ENCODE peak calls at places on chromosomes 4 and X, in five cellular contexts. One of them, this sample, is unnamed. For H3K4me1, the result is how much of the 10 kb centered on the place peaks cover.

GRCh38 chrX:53223955-53224859 is 800 bp downstream of the KDM5C start:
- DNase-seq in A549: peak
- DNase-seq in ovary: no peak
- DNase-seq in sigmoid colon: no peak
- DNase-seq in HCT116: peak
- DNase-seq in this sample: no peak

GRCh38 chrX:39873111-39873510 is 224.6 kb downstream of the BCOR start:
- DNase-seq in A549: no peak
- DNase-seq in ovary: no peak
- DNase-seq in sigmoid colon: no peak
- DNase-seq in HCT116: no peak
- DNase-seq in this sample: no peak

GRCh38 chr4:52106701-52107100 is 55.6 kb downstream of the SPATA18 start:
- DNase-seq in A549: no peak
- DNase-seq in ovary: no peak
- DNase-seq in sigmoid colon: no peak
- DNase-seq in HCT116: no peak
- DNase-seq in this sample: no peak

GRCh38 chr4:14865804-14866203 is 136.5 kb upstream of the CPEB2 start:
- DNase-seq in A549: no peak
- DNase-seq in ovary: no peak
- DNase-seq in sigmoid colon: no peak
- DNase-seq in HCT116: no peak
- DNase-seq in this sample: no peak

GRCh38 chr4:68062501-68062900 is 67.2 kb downstream of the TMPRSS11F start:
- DNase-seq in A549: no peak
- DNase-seq in ovary: no peak
- DNase-seq in sigmoid colon: no peak
- DNase-seq in HCT116: no peak
- DNase-seq in this sample: no peak

GRCh38 chr4:153822316-153822715 is 33.4 kb upstream of the SFRP2 start:
- DNase-seq in A549: no peak
- DNase-seq in ovary: no peak
- DNase-seq in sigmoid colon: no peak
- DNase-seq in HCT116: no peak
- DNase-seq in this sample: no peak

GRCh38 chr4:140237616-140238352 is 83.8 kb upstream of the MAML3 start:
- DNase-seq in A549: no peak
- DNase-seq in ovary: peak
- DNase-seq in sigmoid colon: peak
- DNase-seq in HCT116: no peak
- DNase-seq in this sample: peak

GRCh38 chrX:40205471-40205870 is 107.7 kb upstream of the BCOR start:
- DNase-seq in A549: no peak
- DNase-seq in ovary: no peak
- DNase-seq in sigmoid colon: no peak
- DNase-seq in HCT116: no peak
- DNase-seq in this sample: no peak

GRCh38 chr4:44056721-44057151 is 391.9 kb downstream of the KCTD8 start:
- DNase-seq in A549: no peak
- DNase-seq in ovary: no peak
- DNase-seq in sigmoid colon: no peak
- DNase-seq in HCT116: no peak
- DNase-seq in this sample: no peak

GRCh38 chr4:101973331-101973730 is 182.8 kb downstream of the BANK1 start:
- DNase-seq in A549: no peak
- DNase-seq in ovary: no peak
- DNase-seq in sigmoid colon: no peak
- DNase-seq in HCT116: no peak
- DNase-seq in this sample: no peak

GRCh38 chrX:17242470-17242869 is 132.5 kb upstream of the NHS start:
- DNase-seq in A549: peak
- DNase-seq in ovary: no peak
- DNase-seq in sigmoid colon: no peak
- DNase-seq in HCT116: peak
- DNase-seq in this sample: no peak

GRCh38 chrX:111110098-111110775 is 14.2 kb downstream of the PAK3 start:
- DNase-seq in A549: no peak
- DNase-seq in ovary: no peak
- DNase-seq in sigmoid colon: no peak
- DNase-seq in HCT116: no peak
- DNase-seq in this sample: no peak

GRCh38 chrX:44507292-44507691 is 35.4 kb downstream of the FUNDC1 start:
- DNase-seq in A549: no peak
- DNase-seq in ovary: no peak
- DNase-seq in sigmoid colon: no peak
- DNase-seq in HCT116: no peak
- DNase-seq in this sample: no peak

GRCh38 chr4:16914208-16914607 is 15.8 kb upstream of the LDB2 start:
- DNase-seq in A549: no peak
- DNase-seq in ovary: no peak
- DNase-seq in sigmoid colon: no peak
- DNase-seq in HCT116: no peak
- DNase-seq in this sample: no peak

GRCh38 chr4:186201535-186202230 is 10.3 kb downstream of the CYP4V2 start:
- DNase-seq in A549: peak
- DNase-seq in ovary: no peak
- DNase-seq in sigmoid colon: no peak
- DNase-seq in HCT116: peak
- DNase-seq in this sample: no peak

GRCh38 chrX:17846045-17846444 is 15.1 kb downstream of the RAI2 start:
- DNase-seq in A549: no peak
- DNase-seq in ovary: no peak
- DNase-seq in sigmoid colon: no peak
- DNase-seq in HCT116: no peak
- DNase-seq in this sample: no peak

GRCh38 chr4:78764498-78764961 is 11.6 kb upstream of the BMP2K start:
- DNase-seq in A549: no peak
- DNase-seq in ovary: no peak
- DNase-seq in sigmoid colon: no peak
- DNase-seq in HCT116: no peak
- DNase-seq in this sample: no peak

GRCh38 chr4:20445933-20446723 is 194.4 kb downstream of the SLIT2 start:
- DNase-seq in A549: no peak
- DNase-seq in ovary: no peak
- DNase-seq in sigmoid colon: no peak
- DNase-seq in HCT116: no peak
- DNase-seq in this sample: no peak
- H3K27ac ChIP-seq in A549: no peak
- H3K27ac ChIP-seq in ovary: no peak
- H3K27ac ChIP-seq in sigmoid colon: peak
- H3K27ac ChIP-seq in HCT116: no peak
- H3K27ac ChIP-seq in this sample: no peak

DNA sequence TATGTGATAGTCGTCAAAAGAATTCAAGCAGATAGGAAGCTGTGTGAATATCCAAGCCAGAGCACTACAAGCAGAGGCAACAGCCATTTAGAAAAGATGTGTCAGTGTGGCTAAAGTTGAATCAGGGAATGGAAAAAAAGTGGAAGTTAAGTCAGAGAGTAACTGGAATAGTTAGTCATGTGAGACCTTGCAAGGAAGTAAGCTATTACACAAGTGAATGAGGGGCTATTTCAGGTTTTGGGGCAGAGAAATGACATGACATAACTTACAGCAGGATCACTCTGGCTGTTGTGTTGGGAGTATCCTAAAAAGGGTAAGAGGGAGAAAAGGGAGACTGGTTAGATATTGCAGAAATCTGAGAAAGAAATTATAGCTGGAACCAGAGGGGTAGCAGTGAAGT is 236.6 kb upstream of the PCDH18 start:
- DNase-seq in A549: no peak
- DNase-seq in ovary: no peak
- DNase-seq in sigmoid colon: no peak
- DNase-seq in HCT116: no peak
- DNase-seq in this sample: no peak
- H3K4me1 ChIP-seq in A549: under half
- H3K4me1 ChIP-seq in ovary: under half
- H3K4me1 ChIP-seq in sigmoid colon: under half
- H3K4me1 ChIP-seq in HCT116: under half
- H3K4me1 ChIP-seq in this sample: under half

GRCh38 chrX:153724252-153725038 is at the start of the genes ABCD1 and BCAP31:
- DNase-seq in A549: peak
- DNase-seq in ovary: peak
- DNase-seq in sigmoid colon: peak
- DNase-seq in HCT116: peak
- DNase-seq in this sample: peak
- TF ChIP-seq POLR2A in A549: peak
- TF ChIP-seq POLR2A in ovary: peak
- TF ChIP-seq POLR2A in sigmoid colon: peak
- TF ChIP-seq POLR2A in HCT116: no peak
- TF ChIP-seq POLR2A in this sample: no peak

GRCh38 chrX:72693477-72693876 is 20.6 kb downstream of the PHKA1 start:
- DNase-seq in A549: no peak
- DNase-seq in ovary: no peak
- DNase-seq in sigmoid colon: no peak
- DNase-seq in HCT116: no peak
- DNase-seq in this sample: no peak
- H3K27ac ChIP-seq in A549: no peak
- H3K27ac ChIP-seq in ovary: no peak
- H3K27ac ChIP-seq in sigmoid colon: no peak
- H3K27ac ChIP-seq in HCT116: no peak
- H3K27ac ChIP-seq in this sample: no peak

GRCh38 chr4:147814334-147814733 is 82.4 kb downstream of the ARHGAP10 start:
- DNase-seq in A549: no peak
- DNase-seq in ovary: no peak
- DNase-seq in sigmoid colon: no peak
- DNase-seq in HCT116: no peak
- DNase-seq in this sample: no peak

GRCh38 chr4:147820975-147821374 is 89.1 kb downstream of the ARHGAP10 start:
- DNase-seq in A549: no peak
- DNase-seq in ovary: no peak
- DNase-seq in sigmoid colon: no peak
- DNase-seq in HCT116: no peak
- DNase-seq in this sample: no peak

GRCh38 chr4:147813107-147813773 is 81.4 kb downstream of the ARHGAP10 start:
- DNase-seq in A549: no peak
- DNase-seq in ovary: no peak
- DNase-seq in sigmoid colon: no peak
- DNase-seq in HCT116: no peak
- DNase-seq in this sample: no peak

GRCh38 chr4:147815741-147816140 is 83.9 kb downstream of the ARHGAP10 start:
- DNase-seq in A549: no peak
- DNase-seq in ovary: no peak
- DNase-seq in sigmoid colon: no peak
- DNase-seq in HCT116: no peak
- DNase-seq in this sample: no peak

DNA sequence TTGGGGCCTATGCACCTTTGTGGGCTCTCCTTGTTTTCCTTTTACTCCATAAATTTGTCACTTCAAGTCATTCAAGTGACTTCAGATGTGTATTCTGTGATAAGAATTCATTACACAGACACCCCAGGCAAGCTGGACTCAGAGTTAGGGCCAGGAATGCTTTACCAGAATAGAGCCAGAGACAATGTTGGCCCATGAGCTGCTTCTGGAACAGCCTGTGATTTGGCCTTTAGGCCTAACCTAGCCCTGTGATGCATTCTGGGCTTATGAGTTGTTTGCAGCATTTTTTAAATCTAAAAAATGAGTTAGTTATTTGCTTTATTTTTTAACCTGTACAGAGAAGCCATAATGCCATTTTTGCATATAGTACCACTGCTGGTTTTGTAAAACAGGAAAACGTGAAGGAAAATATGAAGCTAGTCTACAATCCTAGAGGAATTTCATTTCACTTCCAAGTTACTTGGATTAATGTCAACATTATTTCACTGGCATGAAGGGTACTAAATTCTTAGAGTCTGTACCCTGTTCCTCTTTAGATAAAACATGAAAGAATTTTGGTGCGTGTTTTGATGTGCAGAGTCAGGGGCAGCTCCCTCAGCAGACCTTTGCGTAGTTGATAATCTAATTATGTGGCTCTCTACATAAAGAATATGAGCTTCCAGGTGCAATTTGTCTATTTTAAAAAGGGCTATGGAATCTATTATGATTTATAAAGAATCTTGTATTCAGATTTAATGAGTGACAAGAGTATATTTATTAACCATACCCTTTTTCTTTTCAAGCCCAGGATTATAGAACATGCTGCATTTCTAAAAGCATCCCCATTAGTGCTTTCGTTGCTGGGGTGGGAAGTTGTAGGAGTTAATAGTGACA is 84.7 kb downstream of the ARHGAP10 start:
- DNase-seq in A549: no peak
- DNase-seq in ovary: no peak
- DNase-seq in sigmoid colon: no peak
- DNase-seq in HCT116: no peak
- DNase-seq in this sample: no peak
- H3K4me1 ChIP-seq in A549: under half
- H3K4me1 ChIP-seq in ovary: under half
- H3K4me1 ChIP-seq in sigmoid colon: half or more
- H3K4me1 ChIP-seq in HCT116: under half
- H3K4me1 ChIP-seq in this sample: half or more